ENCODE peak calls at places on chromosomes 13 and 19, in four cellular contexts. G, S, I and X are unnamed samples.

GRCh38 chr13:114263590-114263989 is 17.8 kb upstream of the UPF3A start:
- DNase-seq in G (no peak), I (no peak), S (no peak), X (no peak)

GRCh38 chr19:12913871-12914690 is 5.0 kb downstream of the SYCE2 start:
- DNase-seq in I (no peak), G (no peak), S (peak), X (no peak)

GRCh38 chr19:48424694-48425219 is 21.0 kb upstream of the GRWD1 start:
- DNase-seq in S (peak), G (peak), I (no peak), X (no peak)

GRCh38 chr13:113927661-113928581 is 46.0 kb downstream of the C13orf46 start:
- DNase-seq in G (peak), S (peak), I (peak), X (peak)

GRCh38 chr13:54536112-54536511 is 1507.5 kb downstream of the OLFM4 start:
- DNase-seq in S (no peak), I (no peak), G (no peak), X (no peak)

GRCh38 chr19:2469102-2469914 is 6.6 kb upstream of the GADD45B start:
- DNase-seq in I (no peak), G (peak), S (peak), X (no peak)

GRCh38 chr13:79385694-79386093 is 20.4 kb downstream of the RBM26 start:
- DNase-seq in S (no peak), G (no peak), I (no peak), X (no peak)

GRCh38 chr13:29954082-29955043 is 103.9 kb upstream of the UBL3 start:
- DNase-seq in G (no peak), I (no peak), S (no peak), X (no peak)

GRCh38 chr19:1468274-1469199 is 10.5 kb downstream of the C19orf25 start:
- DNase-seq in S (peak), G (peak), I (no peak), X (no peak)

GRCh38 chr19:16514383-16515019 is 18.3 kb downstream of the C19orf44 start:
- DNase-seq in G (no peak), I (no peak), S (peak), X (no peak)

GRCh38 chr13:71316964-71317363 is 550.0 kb downstream of the DACH1 start:
- DNase-seq in I (no peak), G (no peak), S (no peak), X (no peak)

GRCh38 chr13:109646423-109646822 is 140.0 kb downstream of the IRS2 start:
- DNase-seq in I (no peak), G (no peak), S (no peak), X (no peak)

GRCh38 chr13:40316301-40316700 is 350.1 kb downstream of the FOXO1 start:
- DNase-seq in S (no peak), I (no peak), G (no peak), X (no peak)

GRCh38 chr19:54665530-54665929 is 2.7 kb downstream of the LILRB4 start:
- DNase-seq in I (no peak), G (no peak), S (no peak), X (no peak)

GRCh38 chr19:42270346-42271044 is 1.4 kb downstream of the CIC start:
- DNase-seq in G (no peak), I (no peak), S (no peak), X (no peak)

DNA sequence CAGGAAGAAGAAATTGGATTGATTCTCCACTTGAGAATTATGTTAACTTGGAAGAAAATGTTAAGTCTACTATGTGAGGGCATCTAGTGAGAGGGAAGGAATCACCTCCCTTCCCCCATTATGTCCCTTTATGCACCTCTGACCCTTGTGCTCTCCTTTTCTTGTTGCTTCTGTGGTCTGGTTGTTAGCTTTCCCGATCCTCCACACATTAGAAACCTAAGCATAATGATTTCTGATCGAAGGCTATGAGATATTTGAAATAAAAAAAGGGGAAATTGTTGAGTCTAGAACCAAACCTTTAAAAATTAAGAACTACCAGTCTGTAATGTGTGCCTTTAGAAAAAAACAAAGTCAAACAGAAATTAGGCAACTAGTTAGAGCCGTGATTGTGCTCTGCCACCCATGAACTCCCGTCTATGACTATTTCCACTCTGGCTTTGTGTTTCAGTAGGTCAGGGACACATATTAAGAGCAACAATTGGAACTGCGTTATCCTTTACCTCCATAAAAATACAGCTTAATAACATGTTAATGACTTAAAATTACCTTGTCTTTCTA is 463 bp upstream of the GPC6 start:
- DNase-seq in G (no peak), S (no peak), I (no peak), X (no peak)
- H3K27ac ChIP-seq in G (peak), S (peak), I (peak), X (no peak)

GRCh38 chr19:15467734-15468214 is 3.4 kb upstream of the RASAL3 start:
- DNase-seq in G (no peak), S (no peak), I (no peak), X (no peak)

GRCh38 chr19:15466851-15467733 is 2.7 kb upstream of the RASAL3 start:
- DNase-seq in I (no peak), S (no peak), G (peak), X (peak)

GRCh38 chr19:15461694-15462093 is 2.6 kb downstream of the RASAL3 start:
- DNase-seq in I (no peak), S (no peak), G (no peak), X (no peak)

GRCh38 chr19:15463865-15464371 is 426 bp downstream of the RASAL3 start:
- DNase-seq in S (peak), I (no peak), G (no peak), X (no peak)

GRCh38 chr19:15464394-15465385 is at the start of gene RASAL3:
- DNase-seq in G (no peak), S (peak), I (no peak), X (no peak)
- H3K4me3 ChIP-seq in G (no peak), S (no peak), I (peak), X (no peak)

GRCh38 chr19:40223135-40223822 is 3.2 kb downstream of the CCNP start:
- DNase-seq in S (peak), I (no peak), G (no peak), X (no peak)

GRCh38 chr19:40228371-40228770 is 1.9 kb upstream of the CCNP start:
- DNase-seq in G (no peak), I (no peak), S (no peak), X (no peak)

GRCh38 chr19:40224342-40225148 is 1.9 kb downstream of the CCNP start:
- DNase-seq in I (no peak), G (no peak), S (no peak), X (no peak)

GRCh38 chr19:40228863-40229262 is 2.4 kb upstream of the CCNP start:
- DNase-seq in I (no peak), S (no peak), G (no peak), X (no peak)

DNA sequence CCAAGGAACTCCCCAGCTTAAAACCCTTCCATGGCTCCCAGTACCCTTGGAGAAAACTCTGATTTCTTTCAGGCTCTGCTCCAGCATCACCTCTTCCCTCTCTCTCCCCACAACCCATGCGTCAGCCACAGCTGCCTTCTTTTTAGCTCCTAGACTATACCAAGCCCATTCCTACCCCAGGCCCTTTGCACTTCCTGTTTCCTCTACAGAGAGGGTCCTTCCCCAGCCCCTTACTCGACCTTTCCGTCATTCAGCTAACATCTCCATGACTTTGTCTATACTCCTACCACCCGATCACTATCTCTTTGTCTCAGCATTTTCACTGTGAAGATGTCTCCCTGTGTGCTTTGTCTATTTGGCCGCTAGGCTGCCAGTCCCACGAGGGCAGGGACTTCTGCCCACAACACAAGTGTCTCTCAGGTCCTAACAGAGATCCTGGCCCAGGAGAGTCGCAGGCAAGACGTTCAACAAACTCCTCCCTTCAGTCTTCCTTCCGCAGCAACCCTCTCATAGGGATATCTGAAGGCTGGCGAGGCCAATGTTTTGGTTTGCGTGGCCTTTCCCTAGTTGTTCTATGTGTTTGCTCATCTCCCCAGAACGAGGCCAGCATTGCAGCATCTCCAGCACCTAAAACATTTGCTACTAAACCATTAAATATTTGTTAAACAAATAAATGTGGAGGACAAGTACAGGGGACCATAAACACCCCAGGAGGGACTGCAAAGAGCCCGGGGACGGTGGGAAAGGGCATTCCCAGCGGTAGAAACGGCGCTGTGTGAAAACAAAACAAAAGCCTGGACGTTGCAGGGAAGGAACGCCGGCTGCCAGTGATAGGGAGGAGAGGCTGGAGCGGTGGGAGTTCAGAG is 816 bp downstream of the CCNP start:
- DNase-seq in G (peak), I (no peak), S (no peak), X (no peak)
- TF ChIP-seq CTCF in G (no peak), I (no peak), S (no peak), X (peak)

GRCh38 chr13:33169273-33169980 is 116.1 kb downstream of the STARD13 start:
- DNase-seq in G (peak), I (no peak), S (no peak), X (peak)

GRCh38 chr13:33172400-33172799 is 113.2 kb downstream of the STARD13 start:
- DNase-seq in G (no peak), S (no peak), I (no peak), X (no peak)

GRCh38 chr13:33167521-33167920 is 118.0 kb downstream of the STARD13 start:
- DNase-seq in G (no peak), S (no peak), I (no peak), X (no peak)

GRCh38 chr13:33164331-33164730 is 121.2 kb downstream of the STARD13 start:
- DNase-seq in S (no peak), I (no peak), G (no peak), X (no peak)

GRCh38 chr13:33168326-33168960 is 117.1 kb downstream of the STARD13 start:
- DNase-seq in S (no peak), I (no peak), G (no peak), X (no peak)
- H3K27ac ChIP-seq in S (no peak), I (peak), G (peak), X (peak)

DNA sequence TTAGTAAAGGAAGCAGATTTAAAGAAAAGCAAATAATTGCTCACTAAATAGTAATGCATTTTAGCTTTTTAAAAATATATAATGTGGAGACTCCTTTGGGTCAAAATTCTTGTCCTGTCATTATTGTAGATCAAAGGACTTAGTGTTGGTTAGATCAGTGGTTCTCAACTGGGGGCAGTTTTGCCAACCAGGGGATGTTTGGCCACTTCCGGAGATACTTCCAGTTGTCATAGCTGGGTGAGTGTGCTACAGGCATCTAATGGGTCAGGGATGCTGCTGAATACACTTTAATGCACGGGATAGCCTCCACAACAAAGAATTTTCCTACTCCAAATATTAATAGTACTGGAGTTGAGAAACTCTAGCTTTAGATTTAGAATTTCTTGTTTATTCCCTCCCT is 126.8 kb downstream of the LMO7 start:
- DNase-seq in I (no peak), G (no peak), S (no peak), X (no peak)
- H3K4me3 ChIP-seq in I (peak), G (no peak), S (no peak), X (no peak)

DNA sequence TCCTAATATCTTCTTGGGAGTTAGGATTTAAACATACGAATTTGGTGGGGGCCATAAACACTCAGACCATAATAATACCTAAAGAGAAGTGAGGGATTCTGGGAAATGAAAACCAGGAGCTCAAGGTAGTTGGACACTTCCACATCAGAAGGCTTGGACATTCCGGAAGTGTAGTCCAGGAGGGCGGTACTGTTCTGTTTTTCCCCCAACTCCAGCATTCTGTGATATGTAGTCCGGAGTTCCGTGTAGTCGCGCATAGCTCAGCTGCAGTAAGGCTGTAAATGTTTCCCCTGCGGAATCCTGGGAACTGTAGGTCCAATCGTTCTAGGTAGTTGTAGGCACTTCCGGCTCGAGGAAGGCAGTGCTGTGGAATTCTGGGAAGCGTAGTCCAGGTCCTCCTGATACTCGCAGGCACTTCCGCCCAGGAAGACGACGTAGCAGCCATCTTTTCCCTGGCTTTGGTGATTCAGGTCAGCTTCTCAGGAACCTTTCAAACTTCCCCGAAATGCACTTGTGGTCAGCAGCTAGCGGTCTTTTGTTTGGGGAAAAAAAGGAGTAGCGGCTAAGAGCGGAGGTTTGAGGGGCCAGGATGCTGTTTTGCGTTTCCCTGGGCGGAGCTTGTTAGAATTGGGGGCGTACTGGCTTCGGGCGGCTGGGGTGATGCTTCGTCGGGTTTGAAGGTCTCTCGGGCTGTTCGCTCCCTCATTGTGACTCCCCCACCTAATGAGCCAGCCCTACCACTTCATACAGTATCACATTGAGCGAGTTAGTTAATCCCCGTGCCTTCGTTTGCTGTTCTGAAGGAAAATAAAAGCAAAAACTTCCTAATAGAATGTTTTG is at the start of gene ZNF226:
- DNase-seq in S (peak), G (peak), I (peak), X (peak)
- TF ChIP-seq CTCF in S (no peak), G (no peak), I (no peak), X (no peak)

DNA sequence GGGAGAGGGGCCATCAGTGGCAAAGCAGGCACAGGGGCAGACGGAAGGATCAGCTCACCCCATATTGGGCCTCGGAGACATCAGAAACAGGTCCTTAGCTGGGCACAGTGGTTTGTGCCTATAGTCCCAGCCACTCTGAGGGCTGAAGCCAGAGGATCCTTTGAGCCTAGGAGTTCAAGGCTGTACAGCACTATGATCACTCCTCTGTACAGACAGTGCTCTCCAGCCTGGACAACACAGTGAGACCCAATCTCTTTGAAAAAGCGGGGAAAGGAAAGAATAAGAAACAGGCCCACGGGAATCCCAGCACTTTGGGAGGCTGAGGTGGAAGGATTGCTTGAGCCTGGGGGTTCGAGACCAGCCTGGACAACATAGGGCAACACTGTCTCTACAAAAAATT is 6.0 kb downstream of the SERTAD1 start:
- DNase-seq in G (no peak), S (no peak), I (no peak), X (no peak)
- H3K27ac ChIP-seq in G (no peak), S (no peak), I (no peak), X (no peak)